ENCODE peak calls at places on chromosomes 12 and 14, in ten cellular contexts. Z, B, L, A, U, R, C, M, Y and F are unnamed samples.

GRCh38 chr12:26227376-26227775 is 32.0 kb downstream of the SSPN start:
- DNase-seq in Z (no peak), U (no peak), R (no peak), Y (no peak), C (no peak), A (no peak), M (no peak), L (no peak), B (no peak), F (no peak)

GRCh38 chr12:10301103-10301502 is 6.6 kb upstream of the KLRD1 start:
- DNase-seq in R (no peak), C (no peak), B (no peak), Z (no peak), L (peak), U (no peak), Y (no peak), M (no peak), A (no peak), F (no peak)

GRCh38 chr14:59428581-59429012 is 36.6 kb downstream of the GPR135 start:
- DNase-seq in R (no peak), Z (no peak), C (no peak), B (no peak), M (no peak), Y (no peak), A (no peak), U (no peak), L (no peak), F (no peak)

GRCh38 chr14:20628063-20628854 is 13.2 kb downstream of the OR6S1 start:
- DNase-seq in Z (no peak), C (no peak), U (no peak), Y (no peak), A (no peak), B (no peak), L (no peak), R (no peak), M (no peak), F (no peak)

GRCh38 chr14:105199093-105199492 is 18.0 kb upstream of the NUDT14 start:
- DNase-seq in M (no peak), C (no peak), L (peak), R (no peak), A (no peak), B (no peak), Z (no peak), U (no peak), Y (no peak), F (no peak)

GRCh38 chr14:63673882-63674497 is 32.3 kb upstream of the WDR89 start:
- DNase-seq in A (no peak), M (no peak), L (no peak), C (no peak), Y (no peak), R (no peak), U (no peak), Z (no peak), B (no peak), F (no peak)

GRCh38 chr12:63915105-63915830 is 70.8 kb downstream of the SRGAP1 start:
- DNase-seq in B (no peak), L (peak), R (no peak), Z (no peak), U (no peak), Y (peak), C (peak), M (peak), A (peak), F (no peak)

GRCh38 chr14:60637490-60638452 is 11.5 kb downstream of the SIX1 start:
- DNase-seq in C (no peak), M (no peak), B (no peak), L (no peak), Y (no peak), R (no peak), Z (no peak), A (peak), U (peak), F (no peak)

GRCh38 chr12:117580718-117581062 is 219.3 kb upstream of the NOS1 start:
- DNase-seq in B (no peak), Z (peak), R (peak), A (peak), Y (peak), L (peak), M (peak), U (peak), C (peak), F (no peak)

GRCh38 chr12:84270470-84271140 is 642.0 kb downstream of the SLC6A15 start:
- DNase-seq in M (no peak), A (peak), L (no peak), Z (no peak), B (no peak), Y (no peak), R (no peak), U (no peak), C (peak), F (no peak)

GRCh38 chr12:44875417-44875953 is 630 bp downstream of the NELL2 start:
- DNase-seq in Y (no peak), L (no peak), M (peak), R (no peak), U (peak), C (peak), Z (no peak), A (peak), B (no peak), F (no peak)

GRCh38 chr12:112980491-112981158 is 2.3 kb downstream of the OAS2 start:
- DNase-seq in B (no peak), C (no peak), Y (no peak), L (peak), U (no peak), Z (no peak), A (no peak), R (no peak), M (no peak), F (no peak)

GRCh38 chr14:42163136-42163535 is 556.5 kb downstream of the LRFN5 start:
- DNase-seq in A (peak), B (no peak), U (no peak), L (no peak), Z (no peak), R (no peak), M (no peak), Y (no peak), C (no peak), F (no peak)

GRCh38 chr12:1811948-1812291 is 8.4 kb upstream of the LRTM2 start:
- DNase-seq in R (no peak), B (no peak), A (no peak), Y (no peak), U (no peak), C (no peak), L (peak), M (no peak), Z (no peak), F (no peak)

GRCh38 chr12:90244232-90244631 is 535.6 kb upstream of the ATP2B1 start:
- DNase-seq in M (no peak), A (no peak), B (no peak), R (no peak), U (no peak), Z (no peak), Y (no peak), L (no peak), C (no peak), F (no peak)

GRCh38 chr14:95504135-95505029 is 12.1 kb downstream of the SYNE3 start:
- DNase-seq in L (peak), Z (no peak), R (no peak), B (no peak), M (no peak), Y (no peak), C (no peak), A (no peak), U (no peak), F (no peak)

GRCh38 chr12:104669057-104669770 is 212.5 kb downstream of the CHST11 start:
- DNase-seq in Z (peak), B (no peak), R (peak), C (peak), U (no peak), M (peak), L (no peak), Y (peak), A (peak), F (no peak)

GRCh38 chr12:53166837-53167236 is 13.7 kb upstream of the ZNF740 start:
- DNase-seq in U (peak), C (no peak), L (peak), R (no peak), B (no peak), M (no peak), Z (no peak), A (no peak), Y (no peak), F (no peak)

GRCh38 chr12:4900327-4900726 is 9.4 kb upstream of the KCNA1 start:
- DNase-seq in C (peak), A (no peak), Z (no peak), Y (no peak), R (no peak), U (no peak), B (no peak), M (no peak), L (peak), F (no peak)

GRCh38 chr12:89225401-89225800 is 126.9 kb downstream of the DUSP6 start:
- DNase-seq in Z (no peak), R (no peak), L (peak), Y (peak), M (no peak), U (no peak), B (peak), C (peak), A (peak), F (no peak)

GRCh38 chr12:52584156-52584682 is 10.6 kb upstream of the KRT74 start:
- DNase-seq in B (no peak), R (no peak), L (no peak), Z (peak), U (peak), M (no peak), C (no peak), A (no peak), Y (no peak), F (no peak)